ENCODE peak calls at places on chromosome 11, in eight cellular contexts. X, L, Q, K, C, N, T and A are unnamed samples.
A peak's percentile ranks its signal among the peaks of the same experiment; 100 is the strongest.

GRCh38 chr11:117972589-117973445 is 13.4 kb upstream of the IL10RA start:
- DNase-seq in X (no peak), L (peak; percentile 19), Q (no peak), K (no peak), C (no peak), N (no peak), T (no peak), A (no peak)

GRCh38 chr11:65606876-65607613 is 7.0 kb downstream of the MAP3K11 start:
- DNase-seq in X (peak; percentile 67), L (peak; percentile 89), Q (peak; percentile 90), K (peak; percentile 89), C (peak; percentile 55), N (peak; percentile 91), T (peak; percentile 94), A (peak; percentile 97)

GRCh38 chr11:125886997-125887372 is 483 bp upstream of the HYLS1 start:
- DNase-seq in X (no peak), L (no peak), Q (peak; percentile 53), K (peak; percentile 64), C (peak; percentile 65), N (peak; percentile 34), T (no peak), A (peak; percentile 21)

GRCh38 chr11:69650832-69651344 is 9.9 kb downstream of the CCND1 start:
- DNase-seq in X (no peak), L (no peak), Q (no peak), K (peak; percentile 42), C (no peak), N (no peak), T (no peak), A (no peak)

GRCh38 chr11:60767388-60767811 is 10.7 kb downstream of the MS4A15 start:
- DNase-seq in X (peak; percentile 66), L (no peak), Q (no peak), K (no peak), C (peak; percentile 64), N (no peak), T (peak; percentile 86), A (peak; percentile 11)

GRCh38 chr11:112637046-112637445 is 324.2 kb upstream of the NCAM1 start:
- DNase-seq in X (no peak), L (no peak), Q (no peak), K (no peak), C (no peak), N (no peak), T (no peak), A (no peak)

GRCh38 chr11:102932678-102933077 is 22.9 kb downstream of the MMP13 start:
- DNase-seq in X (no peak), L (no peak), Q (no peak), K (no peak), C (no peak), N (no peak), T (no peak), A (no peak)

GRCh38 chr11:70567680-70568503 is 169.6 kb downstream of the CTTN start:
- DNase-seq in X (no peak), L (no peak), Q (peak; percentile 34), K (peak; percentile 78), C (no peak), N (peak; percentile 74), T (no peak), A (peak; percentile 52)

GRCh38 chr11:132312616-132313210 is 942.3 kb downstream of the NTM start:
- DNase-seq in X (peak; percentile 5), L (no peak), Q (peak; percentile 29), K (no peak), C (peak; percentile 9), N (no peak), T (peak; percentile 70), A (no peak)

GRCh38 chr11:99918761-99919160 is 768.3 kb upstream of the ARHGAP42 start:
- DNase-seq in X (no peak), L (no peak), Q (no peak), K (no peak), C (no peak), N (no peak), T (no peak), A (no peak)